ENCODE peak calls at places on chromosome 15, in five cellular contexts. T is NAMALWA, K is cardiac muscle cell, M is uterus, R is MCF 10A. V is an unnamed sample.

GRCh38 chr15:75215107-75216004 is 13.7 kb downstream of the C15orf39 start:
- DNase-seq in M (no peak), K (no peak), T (no peak), R (no peak), V (no peak)

GRCh38 chr15:50828610-50829206 is 63.2 kb upstream of the SPPL2A start:
- DNase-seq in R (peak; percentile 92), T (no peak), K (no peak), M (peak; percentile 28), V (no peak)

GRCh38 chr15:58378241-58379085 is 53.3 kb upstream of the LIPC start:
- DNase-seq in R (no peak), T (no peak), M (no peak), K (no peak), V (no peak)

GRCh38 chr15:51288143-51289065 is 50.0 kb downstream of the CYP19A1 start:
- DNase-seq in K (no peak), R (no peak), T (no peak), M (no peak), V (no peak)

GRCh38 chr15:34855893-34856292 is 60.5 kb upstream of the ACTC1 start:
- DNase-seq in M (no peak), K (no peak), T (no peak), R (peak; percentile 66), V (no peak)

GRCh38 chr15:64430000-64430735 is 30.2 kb upstream of the ZNF609 start:
- DNase-seq in K (peak; percentile 21), R (peak; percentile 35), M (peak; percentile 71), T (no peak), V (no peak)

GRCh38 chr15:65580287-65580686 is 30.6 kb downstream of the INTS14 start:
- DNase-seq in R (no peak), K (no peak), M (no peak), T (no peak), V (no peak)

GRCh38 chr15:80173022-80173759 is 20.4 kb downstream of the FAH start:
- DNase-seq in R (peak; percentile 97), M (peak; percentile 71), T (peak; percentile 79), K (peak; percentile 63), V (no peak)

GRCh38 chr15:64842986-64843561 is 1.4 kb downstream of the PLEKHO2 start:
- DNase-seq in T (peak; percentile 53), R (no peak), M (peak; percentile 75), K (no peak), V (no peak)

GRCh38 chr15:39502048-39502447 is 78.8 kb upstream of the THBS1 start:
- DNase-seq in K (no peak), T (no peak), M (no peak), R (no peak), V (no peak)

GRCh38 chr15:37837276-37837675 is 97.2 kb upstream of the TMCO5A start:
- DNase-seq in T (no peak), M (no peak), R (no peak), K (no peak), V (no peak)

GRCh38 chr15:29269485-29270168 is at the start of gene NSMCE3:
- DNase-seq in R (peak; percentile 78), T (peak; percentile 95), K (peak; percentile 93), M (peak; percentile 84), V (peak; percentile 70)

GRCh38 chr15:57611938-57612337 is 20.2 kb downstream of the MYZAP start:
- DNase-seq in R (peak; percentile 84), M (peak; percentile 57), K (peak; percentile 39), T (no peak), V (no peak)

GRCh38 chr15:90177012-90177411 is 24.1 kb upstream of the SEMA4B start:
- DNase-seq in R (no peak), T (no peak), K (no peak), M (no peak), V (no peak)

GRCh38 chr15:38530113-38530512 is 34.5 kb downstream of the RASGRP1 start:
- DNase-seq in K (no peak), M (no peak), R (no peak), T (no peak), V (no peak)

GRCh38 chr15:59392299-59392698 is 19.6 kb upstream of the MYO1E start:
- DNase-seq in M (no peak), T (no peak), K (no peak), R (no peak), V (no peak)

GRCh38 chr15:57085267-57085666 is 166.8 kb downstream of the TCF12 start:
- DNase-seq in K (peak; percentile 9), M (no peak), T (no peak), R (no peak), V (no peak)

GRCh38 chr15:28984421-28985375 is 98.9 kb downstream of the APBA2 start:
- DNase-seq in M (no peak), K (peak; percentile 71), R (no peak), T (no peak), V (no peak)

GRCh38 chr15:90708516-90708915 is 8.6 kb upstream of the BLM start:
- DNase-seq in R (no peak), T (no peak), M (no peak), K (peak; percentile 59), V (no peak)

GRCh38 chr15:100716456-100717085 is 114.2 kb downstream of the ASB7 start:
- DNase-seq in M (no peak), K (no peak), T (no peak), R (no peak), V (no peak)

GRCh38 chr15:79099692-79100091 is 9.1 kb upstream of the RASGRF1 start:
- DNase-seq in T (no peak), K (peak; percentile 52), M (no peak), R (no peak), V (no peak)

GRCh38 chr15:85071061-85071460 is 89.4 kb downstream of the PDE8A start:
- DNase-seq in T (no peak), R (no peak), M (no peak), K (no peak), V (no peak)

GRCh38 chr15:96331141-96331941 is 841 bp downstream of the NR2F2 start:
- DNase-seq in T (no peak), R (peak; percentile 70), M (no peak), K (no peak), V (peak; percentile 29)

GRCh38 chr15:57548835-57549234 is 42.9 kb upstream of the MYZAP start:
- DNase-seq in K (no peak), T (no peak), R (no peak), M (no peak), V (no peak)

GRCh38 chr15:66670198-66670597 is 31.8 kb upstream of the SMAD6 start:
- DNase-seq in M (no peak), K (no peak), T (no peak), R (no peak), V (no peak)

GRCh38 chr15:63191895-63192603 is 2.6 kb downstream of the RAB8B start:
- DNase-seq in R (no peak), T (peak; percentile 62), M (no peak), K (no peak), V (no peak)